ENCODE peak calls at places on chromosomes 13 and 19, in seven cellular contexts. T is fibroblast of pulmonary artery; A is left ventricle myocardium inferior; Q is cardiac fibroblast; R is right lobe of liver; D is CD8-positive, alpha-beta T cell; V is astrocyte. J is an unnamed sample.

GRCh38 chr13:24071423-24072075 is 89.0 kb upstream of the SPATA13 start:
- DNase-seq in D (no peak), Q (peak; percentile 76), R (no peak), A (no peak), V (no peak), T (peak; percentile 70), J (peak; percentile 42)

GRCh38 chr13:106619688-106620555 is 52.0 kb upstream of the ARGLU1 start:
- DNase-seq in T (peak; percentile 78), V (peak; percentile 45), A (no peak), Q (peak; percentile 77), D (peak; percentile 30), R (no peak), J (peak; percentile 21)

GRCh38 chr13:26449063-26449848 is 108.2 kb upstream of the WASF3 start:
- DNase-seq in Q (peak; percentile 52), R (no peak), D (no peak), V (no peak), T (no peak), A (no peak), J (no peak)

GRCh38 chr13:35293579-35293978 is 182.9 kb downstream of the MAB21L1 start:
- DNase-seq in R (no peak), D (no peak), T (no peak), Q (no peak), V (no peak), A (no peak), J (peak; percentile 29)

GRCh38 chr19:17322854-17323253 is 11.8 kb downstream of the ANO8 start:
- DNase-seq in R (no peak), V (no peak), D (no peak), T (no peak), Q (no peak), A (no peak), J (no peak)

GRCh38 chr19:50893047-50893737 is 18.0 kb downstream of the KLK4 start:
- DNase-seq in T (no peak), R (no peak), D (no peak), A (no peak), Q (no peak), V (no peak), J (no peak)

GRCh38 chr13:55673910-55674309 is 1466.8 kb upstream of the PRR20A start:
- DNase-seq in Q (no peak), R (no peak), V (no peak), D (no peak), T (no peak), A (no peak), J (no peak)

GRCh38 chr19:13267131-13267530 is 116.9 kb downstream of the IER2 start:
- DNase-seq in R (no peak), V (no peak), D (no peak), A (no peak), Q (no peak), T (no peak), J (no peak)

GRCh38 chr19:28737021-28737525 is 475.9 kb downstream of the UQCRFS1 start:
- DNase-seq in V (peak; percentile 7), A (no peak), R (no peak), T (peak; percentile 60), D (no peak), Q (peak; percentile 76), J (peak; percentile 11)

GRCh38 chr19:15101479-15102082 is 5.6 kb upstream of the SYDE1 start:
- DNase-seq in R (no peak), V (no peak), Q (peak; percentile 72), D (no peak), A (no peak), T (peak; percentile 69), J (no peak)

GRCh38 chr13:95030948-95031347 is 270.3 kb downstream of the ABCC4 start:
- DNase-seq in T (no peak), Q (no peak), R (no peak), D (no peak), V (no peak), A (no peak), J (no peak)

GRCh38 chr19:49512970-49513745 is 697 bp downstream of the FCGRT start:
- DNase-seq in Q (no peak), A (peak; percentile 70), D (no peak), T (peak; percentile 34), V (no peak), R (peak; percentile 73), J (no peak)

GRCh38 chr19:55647732-55648656 is at the start of gene CCDC106:
- DNase-seq in T (peak; percentile 76), A (peak; percentile 74), D (peak; percentile 48), R (peak; percentile 72), Q (peak; percentile 60), V (peak; percentile 79), J (no peak)

GRCh38 chr19:53431399-53432087 is at the start of gene ZNF761:
- DNase-seq in Q (peak; percentile 91), T (peak; percentile 88), R (peak; percentile 98), A (peak; percentile 95), D (peak; percentile 95), V (peak; percentile 65), J (peak; percentile 54)
- TF ChIP-seq CTCF in Q (peak; percentile 55), T (peak; percentile 29), R (peak; percentile 39), A (peak; percentile 66), D (peak; percentile 47), V (no peak), J (peak; percentile 29)

DNA sequence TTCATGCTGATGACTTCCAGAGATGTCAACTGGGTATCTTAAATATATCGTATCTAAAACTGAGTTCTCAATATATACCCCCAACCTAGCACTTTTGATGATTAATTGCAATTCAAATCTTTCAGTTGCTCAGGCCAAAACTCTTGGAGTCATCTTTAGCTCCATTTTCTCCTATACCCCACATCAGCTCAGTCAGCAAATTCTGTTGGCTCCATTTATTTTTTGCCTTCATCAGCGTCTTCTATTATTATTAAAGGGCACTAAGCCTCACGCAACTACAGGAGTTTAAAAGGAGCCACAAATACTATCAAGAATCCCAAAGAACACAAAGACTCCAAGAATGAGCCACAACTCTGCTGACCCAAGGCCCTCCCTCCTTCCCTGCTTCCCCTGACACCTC is 134.9 kb downstream of the KCTD12 start:
- DNase-seq in D (no peak), V (no peak), A (no peak), T (no peak), R (no peak), Q (no peak), J (no peak)
- H3K4me3 ChIP-seq in D (no peak overlapping the region), V (no peak overlapping the region), A (no peak overlapping the region), T (no peak overlapping the region), R (no peak overlapping the region), Q (no peak overlapping the region), J (no peak overlapping the region)

DNA sequence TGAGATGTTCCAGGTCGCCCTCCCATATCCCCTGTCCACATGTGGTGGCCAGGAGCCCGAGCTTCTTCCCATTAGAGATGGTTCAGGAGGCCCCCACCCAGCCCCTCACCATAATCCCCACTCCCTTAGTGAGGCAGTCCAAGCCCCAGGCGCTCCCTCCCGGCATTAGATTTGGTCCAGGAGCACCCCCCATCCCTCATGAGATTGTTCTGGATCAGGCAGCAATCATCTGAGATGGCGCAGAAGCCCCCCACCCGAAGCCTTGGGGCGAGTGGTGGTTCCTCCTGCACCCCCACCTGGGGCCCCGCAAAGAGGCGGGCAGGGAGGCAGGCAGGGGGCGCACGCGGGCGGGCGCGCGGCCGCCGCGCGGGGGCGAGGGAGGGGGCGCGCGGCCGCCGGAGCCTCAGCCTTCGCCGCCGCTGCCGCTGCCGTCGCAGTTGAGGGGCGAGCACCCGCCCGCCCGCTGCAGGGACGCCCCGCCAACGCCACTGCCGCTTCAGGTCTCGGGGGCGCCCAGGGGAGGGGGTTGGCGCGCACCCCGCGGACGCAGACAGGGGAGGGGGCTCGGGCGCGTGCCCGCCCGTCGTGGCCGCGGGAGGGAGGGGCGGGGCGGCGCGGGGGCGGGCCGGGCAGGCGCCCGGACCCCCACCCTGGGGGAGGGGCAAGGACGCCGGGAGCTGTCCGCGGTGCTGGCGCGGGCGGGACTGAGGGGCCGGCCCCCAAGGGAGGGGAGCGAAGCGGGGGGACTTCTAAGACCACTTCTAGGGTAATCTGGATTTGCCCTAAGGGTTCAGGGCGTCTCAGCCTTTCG is 46.4 kb upstream of the SHKBP1 start:
- DNase-seq in V (no peak), R (no peak), Q (no peak), A (no peak), D (no peak), T (no peak), J (no peak)
- TF ChIP-seq CTCF in V (no peak), R (no peak), Q (no peak), A (no peak), D (no peak), T (no peak), J (peak; percentile 21)

DNA sequence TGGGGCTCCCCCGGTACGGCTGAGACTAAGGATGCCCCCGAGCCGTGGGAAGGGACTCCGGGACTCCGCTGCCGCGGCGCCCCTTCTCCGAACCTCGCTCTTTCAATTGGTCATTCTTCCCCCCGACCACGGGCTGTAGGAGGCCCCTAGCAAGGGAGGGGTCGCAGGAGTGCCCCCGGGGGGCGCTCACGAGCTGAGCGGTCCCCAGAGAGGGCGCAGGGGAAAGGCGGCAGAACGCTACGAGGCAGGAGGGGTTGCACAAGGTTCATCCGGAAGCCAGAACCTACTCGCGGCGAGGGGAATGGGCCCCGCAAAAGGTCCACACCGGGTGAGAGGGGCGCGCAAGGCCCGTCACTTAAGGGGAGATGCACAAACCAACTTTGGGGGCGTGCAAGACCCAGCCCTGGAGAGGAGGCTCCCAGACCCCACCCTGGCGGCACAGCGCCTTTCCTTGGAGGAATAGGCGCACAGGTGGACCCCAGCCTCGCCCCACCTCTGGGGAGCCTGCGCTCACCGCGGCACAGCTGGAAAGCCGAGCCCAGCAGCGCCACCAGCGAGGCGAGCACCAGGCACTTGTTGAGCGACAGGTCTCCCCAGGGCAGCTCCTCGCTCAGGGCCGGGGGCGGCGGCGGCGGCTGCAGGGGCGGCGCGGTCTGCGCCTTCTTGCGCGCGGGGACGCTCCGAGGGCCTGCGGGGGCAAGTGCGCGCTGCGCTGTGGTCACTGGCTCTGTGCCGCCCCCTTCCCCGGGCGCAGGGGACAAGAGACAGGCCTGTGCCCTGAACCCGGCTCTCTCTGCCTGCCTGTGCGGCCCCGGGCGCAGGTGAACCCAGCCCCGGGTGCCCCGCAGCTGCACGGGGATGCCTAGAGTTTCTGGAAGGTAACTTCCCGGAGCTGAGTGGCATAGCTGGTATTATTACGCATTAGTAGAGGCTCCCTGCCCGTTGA is 2.8 kb downstream of the JSRP1 start:
- DNase-seq in R (no peak), A (no peak), V (no peak), Q (no peak), D (peak; percentile 65), T (no peak), J (no peak)
- H3K4me3 ChIP-seq in R (no peak overlapping the region), A (peak overlapping the region; percentile 35), V (no peak overlapping the region), Q (no peak overlapping the region), D (peak overlapping the region; percentile 71), T (no peak overlapping the region), J (no peak overlapping the region)

DNA sequence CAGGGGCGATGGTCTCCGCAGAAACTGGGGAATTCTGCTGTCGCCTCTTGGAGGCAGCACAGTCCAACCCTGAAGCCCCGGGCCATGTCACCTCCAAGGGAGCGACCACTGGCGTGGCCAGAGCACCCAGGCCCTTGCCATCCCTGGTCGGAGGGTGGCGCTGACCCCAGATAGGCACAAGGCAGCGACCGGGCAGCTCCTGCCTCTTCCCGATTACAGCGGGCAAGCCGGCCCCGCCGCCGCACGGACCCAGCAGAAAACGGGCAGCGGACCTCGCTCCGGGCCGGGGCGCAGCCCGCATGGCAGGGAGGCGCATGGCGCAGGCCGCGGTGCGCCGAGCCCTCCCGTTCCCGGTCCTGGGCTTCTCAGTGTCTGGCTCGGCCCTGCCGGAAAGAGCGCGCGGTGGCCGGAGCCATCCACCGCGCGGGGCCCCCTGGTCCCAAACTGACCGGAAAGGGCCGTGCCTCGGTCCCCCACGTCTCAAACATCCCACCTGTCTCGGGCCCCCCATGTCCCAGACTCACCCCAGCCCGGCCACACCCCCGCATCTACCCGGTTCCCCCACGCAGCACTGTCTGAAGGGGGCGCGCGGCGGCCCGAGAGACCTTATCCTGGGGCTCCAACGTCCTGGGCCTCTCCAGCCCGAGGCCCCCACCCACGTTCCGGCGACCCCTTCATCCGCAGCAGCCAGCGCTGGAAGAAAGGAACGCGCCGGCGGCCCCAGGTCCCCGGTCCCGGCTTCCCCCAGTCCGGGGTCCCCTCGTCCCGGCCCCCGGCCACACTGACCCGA is 725 bp downstream of the CERS1 start:
- DNase-seq in D (no peak), Q (peak; percentile 35), V (no peak), R (no peak), T (peak; percentile 34), A (no peak), J (no peak)
- TF ChIP-seq CTCF in D (no peak), Q (peak; percentile 36), V (no peak), R (peak; percentile 31), T (peak; percentile 25), A (peak; percentile 39), J (peak; percentile 35)

GRCh38 chr19:53878786-53879144 is 3.2 kb upstream of the PRKCG start:
- DNase-seq in Q (peak; percentile 30), V (no peak), R (no peak), D (no peak), A (no peak), T (no peak), J (no peak)
- H3K4me3 ChIP-seq in Q (peak overlapping the region; percentile 57), V (peak overlapping the region; percentile 65), R (peak overlapping the region; percentile 56), D (peak overlapping the region; percentile 55), A (peak overlapping the region; percentile 76), T (peak overlapping the region; percentile 55), J (peak overlapping the region; percentile 54)